ENCODE peak calls at places on chromosomes 12 and 14, in four cellular contexts. One of them, this sample, is unnamed.

GRCh38 chr12:116048886-116049285 is 228.6 kb downstream of the MED13L start:
- DNase-seq in fibroblast of mammary gland: no peak
- DNase-seq in Peyer's patch: no peak
- DNase-seq in ACHN: no peak
- DNase-seq in this sample: no peak

GRCh38 chr12:701896-702539 is 38.8 kb upstream of the NINJ2 start:
- DNase-seq in fibroblast of mammary gland: no peak
- DNase-seq in Peyer's patch: no peak
- DNase-seq in ACHN: no peak
- DNase-seq in this sample: no peak

GRCh38 chr12:50302686-50303085 is 19.4 kb upstream of the LIMA1 start:
- DNase-seq in fibroblast of mammary gland: peak; percentile 91
- DNase-seq in Peyer's patch: no peak
- DNase-seq in ACHN: no peak
- DNase-seq in this sample: peak; percentile 85

GRCh38 chr14:87461704-87462103 is 531.3 kb downstream of the GALC start:
- DNase-seq in fibroblast of mammary gland: no peak
- DNase-seq in Peyer's patch: no peak
- DNase-seq in ACHN: no peak
- DNase-seq in this sample: no peak

GRCh38 chr12:5200276-5201087 is 156.8 kb downstream of the KCNA5 start:
- DNase-seq in fibroblast of mammary gland: peak; percentile 5
- DNase-seq in Peyer's patch: no peak
- DNase-seq in ACHN: peak; percentile 64
- DNase-seq in this sample: peak; percentile 28

GRCh38 chr12:105523164-105524057 is 192.9 kb downstream of the C12orf75 start:
- DNase-seq in fibroblast of mammary gland: peak; percentile 84
- DNase-seq in Peyer's patch: no peak
- DNase-seq in ACHN: no peak
- DNase-seq in this sample: peak; percentile 86

GRCh38 chr14:68539311-68539737 is 253.5 kb downstream of the ZFP36L1 start:
- DNase-seq in fibroblast of mammary gland: no peak
- DNase-seq in Peyer's patch: no peak
- DNase-seq in ACHN: no peak
- DNase-seq in this sample: no peak

GRCh38 chr14:80491131-80491530 is 279.8 kb upstream of the DIO2 start:
- DNase-seq in fibroblast of mammary gland: peak; percentile 63
- DNase-seq in Peyer's patch: no peak
- DNase-seq in ACHN: no peak
- DNase-seq in this sample: peak; percentile 65

GRCh38 chr12:112839386-112839972 is 47.9 kb downstream of the RPH3A start:
- DNase-seq in fibroblast of mammary gland: peak; percentile 45
- DNase-seq in Peyer's patch: no peak
- DNase-seq in ACHN: peak; percentile 100
- DNase-seq in this sample: peak; percentile 47

GRCh38 chr12:49626169-49626835 is 2.9 kb downstream of the PRPF40B start:
- DNase-seq in fibroblast of mammary gland: peak; percentile 20
- DNase-seq in Peyer's patch: no peak
- DNase-seq in ACHN: no peak
- DNase-seq in this sample: peak; percentile 54